ENCODE peak calls at places on chromosomes 13 and 19, in four cellular contexts. One of them, this sample, is unnamed.
A peak's percentile ranks its signal among the peaks of the same experiment; 100 is the strongest.

GRCh38 chr19:3098515-3099346 is 4.6 kb downstream of the GNA11 start:
- DNase-seq in neural crest cell: no peak
- DNase-seq in heart right ventricle: peak; percentile 85
- DNase-seq in lower leg skin: no peak
- DNase-seq in this sample: peak; percentile 50

GRCh38 chr13:36130542-36131214 is 504 bp downstream of the DCLK1 start:
- DNase-seq in neural crest cell: peak; percentile 25
- DNase-seq in heart right ventricle: peak; percentile 34
- DNase-seq in lower leg skin: no peak
- DNase-seq in this sample: no peak

GRCh38 chr19:6498294-6499036 is 3.6 kb downstream of the TUBB4A start:
- DNase-seq in neural crest cell: no peak
- DNase-seq in heart right ventricle: no peak
- DNase-seq in lower leg skin: no peak
- DNase-seq in this sample: no peak

GRCh38 chr13:76638160-76638559 is 248.0 kb downstream of the KCTD12 start:
- DNase-seq in neural crest cell: no peak
- DNase-seq in heart right ventricle: peak; percentile 13
- DNase-seq in lower leg skin: no peak
- DNase-seq in this sample: no peak

GRCh38 chr19:22945560-22945959 is 57.4 kb downstream of the ZNF728 start:
- DNase-seq in neural crest cell: no peak
- DNase-seq in heart right ventricle: no peak
- DNase-seq in lower leg skin: no peak
- DNase-seq in this sample: peak; percentile 32

GRCh38 chr13:46804391-46804815 is 7.4 kb upstream of the ESD start:
- DNase-seq in neural crest cell: no peak
- DNase-seq in heart right ventricle: no peak
- DNase-seq in lower leg skin: no peak
- DNase-seq in this sample: peak; percentile 53

GRCh38 chr13:35988648-35989081 is 142.5 kb downstream of the DCLK1 start:
- DNase-seq in neural crest cell: no peak
- DNase-seq in heart right ventricle: no peak
- DNase-seq in lower leg skin: no peak
- DNase-seq in this sample: peak; percentile 50

GRCh38 chr19:11736696-11737095 is 2.0 kb downstream of the ZNF823 start:
- DNase-seq in neural crest cell: no peak
- DNase-seq in heart right ventricle: peak; percentile 39
- DNase-seq in lower leg skin: peak; percentile 45
- DNase-seq in this sample: peak; percentile 46

GRCh38 chr13:45299194-45299593 is 41.8 kb downstream of the TPT1 start:
- DNase-seq in neural crest cell: no peak
- DNase-seq in heart right ventricle: no peak
- DNase-seq in lower leg skin: no peak
- DNase-seq in this sample: no peak

GRCh38 chr19:14775855-14776254 is 2.5 kb downstream of the ADGRE2 start:
- DNase-seq in neural crest cell: no peak
- DNase-seq in heart right ventricle: no peak
- DNase-seq in lower leg skin: no peak
- DNase-seq in this sample: no peak

GRCh38 chr13:98466634-98467236 is 110.2 kb downstream of the STK24 start:
- DNase-seq in neural crest cell: peak; percentile 70
- DNase-seq in heart right ventricle: no peak
- DNase-seq in lower leg skin: no peak
- DNase-seq in this sample: peak; percentile 52

GRCh38 chr13:30303269-30303668 is 4.1 kb downstream of the KATNAL1 start:
- DNase-seq in neural crest cell: no peak
- DNase-seq in heart right ventricle: no peak
- DNase-seq in lower leg skin: no peak
- DNase-seq in this sample: no peak

GRCh38 chr13:39960206-39960605 is 304.7 kb downstream of the COG6 start:
- DNase-seq in neural crest cell: no peak
- DNase-seq in heart right ventricle: no peak
- DNase-seq in lower leg skin: no peak
- DNase-seq in this sample: no peak

GRCh38 chr13:44686478-44687071 is 110.4 kb upstream of the TSC22D1 start:
- DNase-seq in neural crest cell: no peak
- DNase-seq in heart right ventricle: no peak
- DNase-seq in lower leg skin: no peak
- DNase-seq in this sample: no peak

DNA sequence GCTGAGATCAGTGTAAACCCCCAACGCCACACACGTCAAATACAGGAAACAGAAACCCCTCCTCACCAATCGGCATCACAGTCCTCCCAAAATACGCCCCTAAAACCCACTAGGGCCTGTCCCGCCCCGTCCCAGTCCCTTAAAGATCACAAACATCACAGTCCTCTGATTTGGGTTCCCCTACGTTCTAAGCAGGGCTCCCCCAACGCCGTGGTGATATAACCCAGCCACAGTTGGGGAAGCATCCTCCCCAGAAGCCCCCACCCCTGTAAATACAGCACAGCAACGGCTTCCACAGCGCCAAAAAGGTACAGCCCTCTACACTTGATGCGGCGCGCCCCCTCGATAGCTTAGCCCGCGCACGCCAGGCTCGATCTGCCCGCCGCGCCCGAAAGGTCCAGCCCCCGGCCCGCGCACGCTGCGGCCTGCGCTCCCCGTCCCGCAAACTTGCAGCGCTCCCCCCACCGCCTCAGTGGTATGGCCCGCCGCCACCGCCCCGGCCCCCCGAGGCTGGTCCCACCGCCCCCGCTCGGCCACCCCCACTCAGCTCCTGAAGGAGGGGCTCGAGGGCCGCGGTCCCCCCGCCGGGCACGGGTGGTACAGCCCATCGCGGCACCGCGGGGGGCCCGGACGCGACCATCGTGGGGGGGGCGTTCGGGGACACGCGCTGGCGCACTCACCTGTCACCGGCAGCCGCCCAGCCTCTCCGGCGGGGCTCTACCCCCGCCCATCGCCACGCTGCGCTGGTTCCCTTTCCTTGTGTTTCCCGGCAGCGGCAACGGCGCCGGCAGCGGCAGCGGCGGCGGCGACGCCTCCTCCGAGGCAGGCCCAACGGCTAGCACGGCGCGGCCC is at the start of gene AKT2:
- DNase-seq in neural crest cell: peak; percentile 81
- DNase-seq in heart right ventricle: peak; percentile 63
- DNase-seq in lower leg skin: no peak
- DNase-seq in this sample: peak; percentile 65
- TF ChIP-seq CTCF in neural crest cell: no peak
- TF ChIP-seq CTCF in heart right ventricle: no peak
- TF ChIP-seq CTCF in lower leg skin: no peak
- TF ChIP-seq CTCF in this sample: no peak

DNA sequence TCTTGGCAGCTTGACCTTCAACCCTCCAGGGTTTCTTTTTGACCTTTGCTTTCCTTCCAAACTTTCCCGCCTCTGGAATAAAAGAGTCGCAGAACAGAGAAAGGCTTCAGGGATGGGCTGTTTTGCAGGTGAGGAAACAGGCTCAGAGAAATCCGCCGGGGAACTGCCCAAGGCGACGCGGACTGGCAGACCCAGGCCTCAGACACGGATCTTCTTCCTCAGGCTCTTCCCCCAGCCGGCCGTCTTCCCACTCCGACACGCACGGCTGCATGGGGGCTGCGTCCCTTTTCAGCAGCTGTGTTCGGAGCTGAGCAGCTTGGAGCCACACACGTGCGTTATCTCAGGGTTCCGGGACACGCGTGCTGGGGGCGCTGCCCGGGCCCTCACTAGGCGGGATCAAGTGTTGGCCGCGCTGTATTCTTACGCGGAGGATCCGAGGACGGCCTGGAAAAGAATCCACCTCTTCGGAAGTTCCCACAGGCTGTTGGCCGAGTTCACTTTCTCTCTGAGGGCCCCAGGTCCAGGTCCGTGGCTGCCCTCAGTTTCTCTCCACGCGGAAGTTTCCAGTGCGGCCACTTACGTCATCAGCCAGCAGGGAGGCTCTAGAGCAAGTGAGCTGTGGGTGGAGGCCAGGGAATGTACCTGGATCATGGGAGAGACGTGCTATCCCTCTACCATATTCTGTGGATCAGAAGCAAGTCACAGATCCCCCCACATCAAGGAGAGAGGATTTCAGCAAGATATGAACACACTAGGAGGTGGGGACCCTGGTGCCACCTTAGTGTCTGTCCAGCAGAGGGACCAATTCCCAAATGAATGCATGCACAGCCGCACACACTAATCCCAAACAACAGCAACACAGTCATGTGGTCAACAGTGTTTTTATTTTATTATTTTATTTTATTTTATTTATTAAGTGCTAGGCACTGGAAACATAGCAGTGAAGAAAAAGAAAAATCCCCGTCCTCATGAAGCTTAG is 100.4 kb downstream of the ING1 start:
- DNase-seq in neural crest cell: no peak
- DNase-seq in heart right ventricle: no peak
- DNase-seq in lower leg skin: no peak
- DNase-seq in this sample: no peak
- TF ChIP-seq CTCF in neural crest cell: peak; percentile 18
- TF ChIP-seq CTCF in heart right ventricle: no peak
- TF ChIP-seq CTCF in lower leg skin: no peak
- TF ChIP-seq CTCF in this sample: peak; percentile 32

GRCh38 chr19:49057636-49058234 is at the start of gene CGB7:
- DNase-seq in neural crest cell: peak; percentile 68
- DNase-seq in heart right ventricle: peak; percentile 76
- DNase-seq in lower leg skin: peak; percentile 67
- DNase-seq in this sample: peak; percentile 48

GRCh38 chr19:49061000-49061399 is 3.5 kb upstream of the CGB7 start:
- DNase-seq in neural crest cell: no peak
- DNase-seq in heart right ventricle: no peak
- DNase-seq in lower leg skin: no peak
- DNase-seq in this sample: no peak

GRCh38 chr19:49058592-49058991 is 1.0 kb upstream of the CGB7 start:
- DNase-seq in neural crest cell: no peak
- DNase-seq in heart right ventricle: no peak
- DNase-seq in lower leg skin: no peak
- DNase-seq in this sample: peak; percentile 17

GRCh38 chr19:49059056-49059455 is 1.5 kb upstream of the CGB7 start:
- DNase-seq in neural crest cell: no peak
- DNase-seq in heart right ventricle: no peak
- DNase-seq in lower leg skin: no peak
- DNase-seq in this sample: no peak

GRCh38 chr19:49056101-49056901 is 1.2 kb downstream of the CGB7 start:
- DNase-seq in neural crest cell: peak; percentile 53
- DNase-seq in heart right ventricle: peak; percentile 43
- DNase-seq in lower leg skin: no peak
- DNase-seq in this sample: peak; percentile 38
- TF ChIP-seq CTCF in neural crest cell: peak; percentile 51
- TF ChIP-seq CTCF in heart right ventricle: peak; percentile 32
- TF ChIP-seq CTCF in lower leg skin: no peak
- TF ChIP-seq CTCF in this sample: peak; percentile 56

GRCh38 chr13:77811981-77812380 is 106.7 kb downstream of the EDNRB start:
- DNase-seq in neural crest cell: no peak
- DNase-seq in heart right ventricle: no peak
- DNase-seq in lower leg skin: no peak
- DNase-seq in this sample: no peak

GRCh38 chr13:77815330-77815729 is 103.3 kb downstream of the EDNRB start:
- DNase-seq in neural crest cell: no peak
- DNase-seq in heart right ventricle: no peak
- DNase-seq in lower leg skin: no peak
- DNase-seq in this sample: no peak

GRCh38 chr13:77810891-77811290 is 107.7 kb downstream of the EDNRB start:
- DNase-seq in neural crest cell: no peak
- DNase-seq in heart right ventricle: no peak
- DNase-seq in lower leg skin: no peak
- DNase-seq in this sample: no peak

GRCh38 chr13:77810430-77810829 is 108.2 kb downstream of the EDNRB start:
- DNase-seq in neural crest cell: no peak
- DNase-seq in heart right ventricle: no peak
- DNase-seq in lower leg skin: no peak
- DNase-seq in this sample: peak; percentile 47
- TF ChIP-seq CTCF in neural crest cell: peak; percentile 57
- TF ChIP-seq CTCF in heart right ventricle: no peak
- TF ChIP-seq CTCF in lower leg skin: no peak
- TF ChIP-seq CTCF in this sample: peak; percentile 56

DNA sequence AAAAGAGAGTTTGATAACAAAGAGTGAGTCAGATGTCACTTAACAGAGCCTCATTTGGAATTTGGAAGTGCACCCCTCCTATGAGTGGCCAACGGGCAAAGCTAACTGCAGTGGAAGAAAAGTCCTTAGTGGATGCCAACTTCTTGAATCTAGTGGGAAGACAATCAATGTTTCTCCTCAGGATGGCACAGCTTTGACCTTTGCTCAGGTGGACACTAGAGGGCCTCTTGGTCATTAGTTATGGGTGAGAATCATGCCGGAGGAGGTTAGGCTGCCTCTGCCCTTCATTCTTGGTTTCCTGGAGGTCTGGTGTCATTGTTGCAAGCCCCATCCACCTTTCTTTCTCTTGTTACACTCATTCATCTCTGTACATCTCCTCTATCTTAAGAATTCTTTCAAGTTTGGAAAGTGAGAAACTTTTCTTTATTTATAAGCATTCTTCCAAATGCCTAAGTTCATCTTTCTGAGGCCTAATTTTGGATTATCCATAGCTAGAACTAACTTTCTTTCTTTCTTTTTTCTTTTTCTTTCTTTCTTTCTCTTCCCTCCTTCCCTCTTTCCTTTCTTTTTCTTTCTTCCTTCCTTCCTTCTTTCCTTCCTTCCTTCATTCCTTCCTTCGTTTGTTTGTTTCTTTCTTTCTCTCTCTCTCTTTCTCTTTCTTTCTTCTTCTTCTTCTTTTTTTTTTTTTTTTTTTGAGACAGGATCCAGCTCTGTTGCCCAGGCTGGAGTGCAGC is 327.2 kb upstream of the TSHZ3 start:
- DNase-seq in neural crest cell: no peak
- DNase-seq in heart right ventricle: no peak
- DNase-seq in lower leg skin: no peak
- DNase-seq in this sample: no peak
- TF ChIP-seq CTCF in neural crest cell: peak; percentile 31
- TF ChIP-seq CTCF in heart right ventricle: peak; percentile 20
- TF ChIP-seq CTCF in lower leg skin: no peak
- TF ChIP-seq CTCF in this sample: peak; percentile 22

DNA sequence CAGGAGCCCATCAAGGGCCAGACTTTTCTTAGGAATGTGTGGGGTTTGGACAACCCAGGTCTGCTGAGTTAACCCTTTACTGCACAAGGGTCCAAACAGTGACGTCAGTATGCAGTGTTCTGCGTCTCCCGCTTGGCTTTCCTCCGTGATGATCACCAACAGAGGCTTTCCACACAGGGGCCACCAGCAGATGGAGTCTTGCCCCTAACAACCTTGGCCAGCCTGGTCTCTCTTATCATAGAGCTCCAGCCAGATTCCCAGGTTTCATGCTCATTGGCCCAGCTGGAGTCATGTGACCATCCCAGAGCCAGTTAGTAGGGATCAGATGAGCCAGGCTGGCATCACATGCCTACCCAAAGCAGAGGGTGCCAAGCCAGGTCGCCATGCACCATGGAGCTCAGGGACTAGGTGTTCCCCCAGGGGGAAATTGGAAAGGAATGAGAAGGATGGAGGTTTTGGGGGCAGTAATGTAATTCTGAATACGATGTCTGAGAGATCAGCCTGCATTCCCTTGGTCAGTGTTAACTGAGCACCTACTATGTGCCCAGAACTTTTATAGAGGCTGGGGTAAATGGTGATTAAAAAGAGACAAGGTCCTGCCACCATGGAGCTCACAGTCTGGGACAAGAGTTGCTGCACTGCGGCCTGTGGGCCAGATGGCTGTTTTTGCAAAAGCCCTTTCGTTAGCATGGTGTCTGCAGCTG is 61.2 kb downstream of the MYH14 start:
- DNase-seq in neural crest cell: no peak
- DNase-seq in heart right ventricle: no peak
- DNase-seq in lower leg skin: no peak
- DNase-seq in this sample: no peak
- TF ChIP-seq CTCF in neural crest cell: no peak
- TF ChIP-seq CTCF in heart right ventricle: no peak
- TF ChIP-seq CTCF in lower leg skin: no peak
- TF ChIP-seq CTCF in this sample: no peak

GRCh38 chr13:99892189-99892588 is 79.4 kb downstream of the ZIC5 start:
- DNase-seq in neural crest cell: no peak
- DNase-seq in heart right ventricle: no peak
- DNase-seq in lower leg skin: no peak
- DNase-seq in this sample: no peak
- TF ChIP-seq CTCF in neural crest cell: no peak
- TF ChIP-seq CTCF in heart right ventricle: no peak
- TF ChIP-seq CTCF in lower leg skin: no peak
- TF ChIP-seq CTCF in this sample: no peak

This sample was measured in fibroblast of villous mesenchyme.